ENCODE peak calls at places on chromosomes 6 and 20, in four cellular contexts. W is AG10803, Q is K562, A is cardiac fibroblast. Z is an unnamed sample.

GRCh38 chr6:32173051-32173727 is 2.7 kb downstream of the AGPAT1 start:
- DNase-seq in W (no peak), A (no peak), Q (no peak), Z (no peak)

GRCh38 chr20:49290608-49291191 is 12.8 kb upstream of the ZNFX1 start:
- DNase-seq in Q (no peak), W (no peak), A (no peak), Z (no peak)

GRCh38 chr6:108250240-108250866 is 10.5 kb downstream of the SNX3 start:
- DNase-seq in W (no peak), A (peak; percentile 39), Q (peak; percentile 44), Z (peak; percentile 47)

GRCh38 chr6:118659513-118660217 is 8.3 kb upstream of the CEP85L start:
- DNase-seq in Q (no peak), A (peak; percentile 27), W (peak; percentile 36), Z (no peak)

GRCh38 chr6:81690073-81690472 is 62.4 kb downstream of the TENT5A start:
- DNase-seq in A (no peak), Q (no peak), W (no peak), Z (no peak)

GRCh38 chr6:140480852-140481251 is 1106.4 kb upstream of the CITED2 start:
- DNase-seq in W (peak; percentile 91), A (peak; percentile 62), Q (no peak), Z (no peak)

GRCh38 chr6:166313255-166314070 is 5.3 kb upstream of the PRR18 start:
- DNase-seq in A (peak; percentile 57), W (peak; percentile 26), Q (peak; percentile 82), Z (peak; percentile 56)

GRCh38 chr20:37741560-37741959 is 47.7 kb downstream of the CTNNBL1 start:
- DNase-seq in W (no peak), A (no peak), Q (no peak), Z (no peak)

GRCh38 chr6:25175656-25176055 is 103.5 kb upstream of the CARMIL1 start:
- DNase-seq in A (no peak), Q (no peak), W (no peak), Z (no peak)

GRCh38 chr20:16011061-16011460 is 562.2 kb downstream of the KIF16B start:
- DNase-seq in A (no peak), W (no peak), Q (no peak), Z (no peak)

GRCh38 chr6:27777614-27778355 is 134.4 kb downstream of the OR2B2 start:
- DNase-seq in A (peak; percentile 33), Q (peak; percentile 68), W (no peak), Z (no peak)

GRCh38 chr6:159107451-159108260 is 61.5 kb upstream of the FNDC1 start:
- DNase-seq in A (no peak), Q (no peak), W (no peak), Z (no peak)

GRCh38 chr6:141133346-141133745 is 999.4 kb upstream of the GJE1 start:
- DNase-seq in A (no peak), W (peak; percentile 71), Q (no peak), Z (no peak)

GRCh38 chr6:89035252-89036106 is 45.1 kb upstream of the PNRC1 start:
- DNase-seq in W (peak; percentile 99), A (peak; percentile 99), Q (peak; percentile 18), Z (peak; percentile 77)

GRCh38 chr6:36442671-36443497 is at the start of the genes KCTD20 and PXT1:
- DNase-seq in Q (peak; percentile 97), W (peak; percentile 80), A (peak; percentile 82), Z (peak; percentile 95)

GRCh38 chr6:74458536-74458935 is 747.3 kb downstream of the COL12A1 start:
- DNase-seq in W (no peak), A (no peak), Q (no peak), Z (no peak)

GRCh38 chr20:59210186-59210585 is 46.6 kb downstream of the ZNF831 start:
- DNase-seq in A (no peak), W (no peak), Q (no peak), Z (no peak)

GRCh38 chr20:53180928-53181362 is 208.8 kb downstream of the TSHZ2 start:
- DNase-seq in W (no peak), A (no peak), Q (peak; percentile 18), Z (no peak)

GRCh38 chr6:28580484-28580883 is 54.8 kb downstream of the GPX5 start:
- DNase-seq in W (no peak), A (peak; percentile 12), Q (no peak), Z (peak; percentile 34)

GRCh38 chr20:32034581-32035397 is 17.3 kb upstream of the HCK start:
- DNase-seq in Q (no peak), A (peak; percentile 18), W (peak; percentile 33), Z (no peak)

GRCh38 chr6:6659600-6660327 is 71.2 kb downstream of the LY86 start:
- DNase-seq in W (no peak), A (no peak), Q (no peak), Z (no peak)

GRCh38 chr6:113258771-113259170 is 598.4 kb upstream of the MARCKS start:
- DNase-seq in W (no peak), Q (no peak), A (no peak), Z (no peak)

GRCh38 chr6:51323056-51323455 is 504.4 kb downstream of the TFAP2B start:
- DNase-seq in W (no peak), A (no peak), Q (no peak), Z (no peak)

GRCh38 chr20:2402271-2402980 is 21.7 kb downstream of the TGM6 start:
- DNase-seq in A (peak; percentile 66), Q (no peak), W (peak; percentile 71), Z (peak; percentile 37)

GRCh38 chr6:10558575-10558974 is 37.4 kb downstream of the GCNT2 start:
- DNase-seq in W (no peak), A (no peak), Q (no peak), Z (no peak)

GRCh38 chr20:14963262-14963663 is 625.9 kb upstream of the FLRT3 start:
- DNase-seq in A (peak; percentile 4), Q (no peak), W (peak; percentile 12), Z (no peak)

GRCh38 chr6:42710316-42710715 is 12.1 kb downstream of the PRPH2 start:
- DNase-seq in A (peak; percentile 46), Q (no peak), W (no peak), Z (no peak)

GRCh38 chr6:117976030-117976651 is 69.1 kb downstream of the SLC35F1 start:
- DNase-seq in Q (peak; percentile 20), W (peak; percentile 47), A (peak; percentile 60), Z (peak; percentile 73)

GRCh38 chr6:111599259-111599658 is 6.4 kb downstream of the TRAF3IP2 start:
- DNase-seq in W (no peak), Q (no peak), A (no peak), Z (no peak)

GRCh38 chr6:158040051-158040803 is 58.6 kb downstream of the SYNJ2 start:
- DNase-seq in Q (peak; percentile 95), A (peak; percentile 98), W (peak; percentile 90), Z (peak; percentile 80)

GRCh38 chr20:63692436-63693078 is 3.9 kb upstream of the TNFRSF6B start:
- DNase-seq in Q (no peak), A (peak; percentile 34), W (peak; percentile 44), Z (no peak)